ENCODE peak calls at places on chromosomes 11 and 22, in five cellular contexts. H is lower leg skin, U is uterus, O is spleen, I is H1. X is an unnamed sample.

GRCh38 chr11:94104734-94105133 is 23.9 kb upstream of the PANX1 start:
- DNase-seq in U (no peak), H (no peak), O (no peak), I (no peak), X (no peak)

GRCh38 chr11:1102221-1102971 is 27.7 kb downstream of the MUC2 start:
- DNase-seq in O (peak), U (no peak), H (no peak), I (no peak), X (no peak)

GRCh38 chr11:77200351-77200750 is 72.3 kb downstream of the MYO7A start:
- DNase-seq in O (no peak), I (no peak), U (no peak), H (no peak), X (no peak)

GRCh38 chr11:15775051-15775541 is 581.2 kb downstream of the SOX6 start:
- DNase-seq in I (no peak), O (no peak), U (no peak), H (no peak), X (no peak)

GRCh38 chr11:114059278-114059983 is at the start of gene ZBTB16:
- DNase-seq in O (peak), H (peak), U (peak), I (peak), X (no peak)

GRCh38 chr11:64593156-64594105 is 2.4 kb downstream of the SLC22A12 start:
- DNase-seq in O (peak), U (no peak), H (no peak), I (no peak), X (no peak)

GRCh38 chr22:47788461-47788860 is 1026.0 kb downstream of the TBC1D22A start:
- DNase-seq in H (peak), I (peak), O (peak), U (no peak), X (no peak)

GRCh38 chr11:31479073-31479472 is 30.3 kb downstream of the IMMP1L start:
- DNase-seq in U (no peak), O (no peak), H (no peak), I (no peak), X (no peak)

GRCh38 chr11:287821-288327 is 1.1 kb upstream of the PGGHG start:
- DNase-seq in U (peak), I (peak), H (peak), O (peak), X (peak)

GRCh38 chr11:71145988-71146824 is 106.2 kb downstream of the SHANK2 start:
- DNase-seq in U (no peak), O (peak), I (no peak), H (no peak), X (no peak)

DNA sequence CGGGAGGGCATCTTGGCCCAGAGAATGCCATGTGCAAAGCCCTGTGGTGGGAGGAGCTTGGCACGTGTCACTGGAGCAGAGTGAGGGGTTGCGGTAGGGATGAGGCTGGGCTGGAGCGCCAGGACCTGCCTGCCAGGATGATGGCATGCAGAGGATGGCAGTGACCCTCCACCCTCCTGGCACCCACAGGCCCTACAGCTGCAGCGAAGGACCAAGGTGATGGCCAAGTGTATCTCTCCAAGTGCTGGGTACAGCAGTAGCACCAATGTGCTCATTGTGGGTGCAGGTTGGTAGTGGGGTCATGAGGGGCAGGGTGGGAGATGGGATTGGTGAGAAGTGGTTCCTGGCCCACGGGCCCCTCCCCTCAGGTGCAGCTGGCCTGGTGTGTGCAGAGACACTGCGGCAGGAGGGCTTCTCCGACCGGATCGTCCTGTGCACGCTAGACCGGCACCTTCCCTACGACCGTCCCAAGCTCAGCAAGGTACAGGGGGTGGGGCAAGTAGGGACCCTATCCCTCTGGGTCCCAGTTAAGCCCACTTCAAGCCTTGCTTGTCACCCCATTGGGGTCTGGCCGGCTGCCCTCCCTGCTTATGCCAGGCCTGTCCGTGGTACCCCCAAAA is 7.4 kb downstream of the AIFM3 start:
- DNase-seq in U (no peak), H (no peak), I (no peak), O (no peak), X (no peak)
- TF ChIP-seq POLR2A in U (no peak), H (no peak), I (no peak), O (no peak), X (no peak)

GRCh38 chr11:107856981-107857517 is 1.5 kb downstream of the SLC35F2 start:
- DNase-seq in U (no peak), H (peak), I (no peak), O (no peak), X (no peak)

GRCh38 chr11:107857550-107858216 is 904 bp downstream of the SLC35F2 start:
- DNase-seq in H (no peak), U (no peak), O (no peak), I (peak), X (no peak)

GRCh38 chr11:107858217-107859070 is at the start of gene SLC35F2:
- DNase-seq in O (peak), H (peak), I (peak), U (no peak), X (peak)

GRCh38 chr11:107860688-107861087 is 2.1 kb upstream of the SLC35F2 start:
- DNase-seq in O (no peak), U (no peak), H (no peak), I (no peak), X (no peak)

DNA sequence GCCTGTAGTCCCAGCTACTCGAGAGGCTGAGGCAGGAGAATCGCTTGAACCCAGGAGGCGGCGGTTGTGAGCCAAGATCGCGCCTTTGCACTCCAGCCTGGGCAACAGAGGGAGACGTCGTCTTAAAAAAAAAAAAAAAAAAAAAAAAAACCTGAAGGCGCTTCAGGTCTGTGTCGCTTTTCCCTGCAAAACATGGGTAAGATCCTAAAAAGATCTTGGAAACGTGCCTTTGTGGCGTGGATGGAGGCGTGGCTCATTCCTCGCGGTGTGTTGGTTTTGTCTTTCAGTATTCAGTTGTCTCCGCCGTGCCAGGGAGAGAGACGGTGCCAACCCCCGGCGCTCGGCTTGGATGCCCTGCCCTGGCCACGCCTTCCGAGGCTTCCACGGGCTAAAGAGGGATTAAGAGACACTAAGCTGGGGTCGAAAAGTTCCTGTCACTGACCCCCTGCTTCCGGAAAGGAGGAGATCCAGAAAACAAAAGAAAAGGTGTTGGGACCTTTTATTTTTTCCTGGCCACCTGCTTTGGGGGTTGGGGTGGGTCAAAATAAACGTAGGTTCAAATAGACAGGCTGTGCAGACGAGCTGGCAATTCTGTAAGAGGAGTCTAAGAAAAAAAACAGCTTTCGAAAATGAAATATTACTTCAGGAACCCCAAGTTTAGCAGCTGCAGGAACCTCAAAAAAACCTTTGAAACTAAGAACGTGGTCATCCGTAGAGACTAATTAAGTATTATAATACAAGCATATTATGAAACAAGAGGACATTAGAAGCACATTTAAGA is 1.1 kb upstream of the SLC35F2 start:
- DNase-seq in U (no peak), H (peak), I (peak), O (peak), X (no peak)
- TF ChIP-seq POLR2A in U (no peak), H (no peak), I (no peak), O (no peak), X (no peak)

GRCh38 chr22:31911565-31912401 is 32.6 kb upstream of the YWHAH start:
- DNase-seq in H (no peak), O (no peak), U (no peak), I (no peak), X (no peak)
- TF ChIP-seq POLR2A in H (no peak), O (no peak), U (no peak), I (no peak), X (no peak)

GRCh38 chr11:33696411-33696810 is 4.2 kb downstream of the C11orf91 start:
- DNase-seq in U (no peak), H (no peak), I (no peak), O (no peak), X (no peak)
- TF ChIP-seq POLR2A in U (no peak), H (no peak), I (no peak), O (no peak), X (no peak)

DNA sequence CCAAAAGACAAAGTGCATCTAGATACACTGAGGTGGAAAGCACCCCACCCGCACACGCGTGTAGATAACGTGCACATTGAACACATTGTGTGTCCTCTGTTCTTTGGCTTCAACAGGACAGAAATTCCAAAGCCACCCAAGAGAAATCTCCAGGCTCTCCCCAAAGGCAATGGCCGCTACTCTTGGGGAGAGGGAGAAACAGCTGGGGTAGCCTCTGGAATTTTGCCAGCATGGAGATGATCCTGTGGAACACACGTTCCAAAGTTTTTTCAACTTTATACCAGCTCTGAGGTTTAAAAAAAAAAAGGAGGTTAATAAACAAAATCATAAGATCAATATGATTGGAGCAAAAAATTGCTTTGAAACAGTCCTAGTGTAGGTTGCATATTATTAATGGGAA is 63.0 kb upstream of the CD82 start:
- DNase-seq in U (no peak), O (no peak), I (no peak), H (no peak), X (no peak)
- TF ChIP-seq POLR2A in U (no peak), O (no peak), I (no peak), H (no peak), X (no peak)

DNA sequence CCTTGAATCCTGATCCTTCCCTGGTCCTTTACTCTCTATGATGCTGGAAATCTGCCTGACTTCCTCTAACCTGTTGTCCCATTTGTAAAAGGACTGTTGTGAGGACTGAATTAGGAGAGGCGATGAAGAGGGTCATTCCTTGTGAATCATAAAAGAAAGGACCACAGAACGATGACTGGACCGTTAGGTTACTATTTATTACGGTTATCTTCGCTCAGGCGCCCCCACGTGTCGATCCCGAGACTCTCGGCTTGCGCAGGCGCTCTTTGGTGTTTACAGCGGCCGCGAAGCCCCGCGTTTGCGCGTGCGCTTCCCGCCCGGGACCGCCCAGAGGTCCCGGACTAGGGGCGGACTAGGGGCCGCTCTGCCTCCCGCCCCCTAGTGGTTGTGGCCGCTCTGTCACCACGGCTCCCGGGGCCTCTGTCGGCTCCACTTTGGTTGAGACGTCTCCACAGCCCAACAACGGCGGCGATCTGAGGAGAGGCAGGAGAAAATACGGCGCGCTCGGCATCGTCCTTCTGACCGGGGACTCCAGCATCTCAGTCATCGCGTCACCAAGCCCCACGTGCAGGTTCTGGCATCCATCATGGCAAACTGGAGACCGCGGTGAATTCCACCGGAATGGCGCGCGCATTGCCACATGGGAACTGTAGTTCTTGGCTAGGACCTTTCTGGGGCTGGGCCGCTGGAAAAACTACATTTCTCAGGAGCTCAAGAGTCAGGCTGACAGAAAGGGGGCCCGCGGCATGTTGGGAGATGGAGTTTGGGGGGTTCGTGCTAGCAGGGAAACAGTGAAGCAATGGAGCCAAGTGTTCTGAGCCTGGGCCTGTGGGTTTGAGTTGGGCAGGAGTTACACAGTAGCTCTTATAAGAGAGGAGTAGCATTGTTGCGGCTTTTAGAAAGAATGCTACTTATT is at the start of gene STARD10:
- DNase-seq in I (peak), U (peak), O (peak), H (peak), X (peak)
- TF ChIP-seq POLR2A in I (no peak), U (peak), O (peak), H (no peak), X (peak)

DNA sequence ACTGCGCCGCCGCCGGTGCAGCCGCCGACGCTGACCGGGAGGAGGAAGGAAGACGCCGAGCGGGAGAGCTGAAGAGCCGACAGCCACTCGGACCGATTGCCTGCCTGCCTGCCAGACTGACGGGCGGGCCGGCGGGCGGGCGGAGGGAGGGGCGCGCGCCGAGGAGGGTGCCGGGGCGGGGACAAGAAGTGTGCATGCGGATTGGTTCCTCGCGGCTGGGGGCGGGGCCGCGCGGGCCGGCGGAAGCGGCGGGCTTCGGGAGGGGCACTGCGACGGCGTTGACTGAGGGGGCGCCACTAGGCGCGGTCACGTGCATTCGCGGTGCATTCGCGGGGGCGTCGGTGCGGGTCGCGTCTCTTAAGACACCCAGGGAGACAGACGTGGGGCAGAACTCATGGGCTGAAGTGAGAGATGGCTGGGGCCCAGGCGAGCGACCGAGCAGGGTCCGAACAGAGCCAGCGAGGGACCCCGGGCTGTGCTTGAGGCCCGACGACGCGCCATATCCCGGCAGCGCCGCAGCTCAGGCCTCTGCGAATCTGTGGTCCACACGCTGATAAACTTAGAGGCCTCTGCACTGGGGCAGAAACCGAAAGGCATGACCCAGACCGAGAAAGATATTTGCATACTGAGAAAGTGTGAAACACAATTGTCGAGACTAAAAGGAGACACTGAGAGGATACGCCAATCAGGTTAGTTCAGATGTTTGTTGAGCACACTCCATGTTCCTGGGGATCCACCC is at the start of gene MAPK1:
- DNase-seq in U (peak), O (peak), H (peak), I (peak), X (peak)
- TF ChIP-seq POLR2A in U (peak), O (no peak), H (no peak), I (peak), X (peak)

GRCh38 chr22:46084943-46085830 is 65.1 kb upstream of the PPARA start:
- DNase-seq in U (peak), I (no peak), H (peak), O (peak), X (no peak)
- TF ChIP-seq POLR2A in U (peak), I (no peak), H (no peak), O (no peak), X (no peak)